ENCODE peak calls at places on chromosomes 16 and 17, in nine cellular contexts. I is mammary epithelial cell, A is HCEC 1CT, P is EL, K is SJSA1, E is RPMI8226, H is kidney, X is left kidney, D is T-helper 2 cell. S is an unnamed sample.
A peak's percentile ranks its signal among the peaks of the same experiment; 100 is the strongest.

GRCh38 chr17:66354981-66355380 is 52.6 kb downstream of the PRKCA start:
- DNase-seq in I (no peak), A (peak; percentile 72), P (peak; percentile 84), K (no peak), E (no peak), H (no peak), X (no peak), D (no peak), S (no peak)

GRCh38 chr17:42387221-42387657 is 1.0 kb downstream of the STAT3 start:
- DNase-seq in I (peak; percentile 66), A (peak; percentile 22), P (peak; percentile 55), K (no peak), E (peak; percentile 7), H (no peak), X (peak; percentile 58), D (no peak), S (no peak)

GRCh38 chr17:13157656-13158055 is 139.8 kb upstream of the ELAC2 start:
- DNase-seq in I (no peak), A (no peak), P (peak; percentile 4), K (no peak), E (no peak), H (no peak), X (no peak), D (no peak), S (no peak)

GRCh38 chr16:89615596-89616090 is 2.2 kb downstream of the DPEP1 start:
- DNase-seq in I (no peak), A (no peak), P (no peak), K (no peak), E (no peak), H (no peak), X (peak; percentile 65), D (no peak), S (peak; percentile 47)

GRCh38 chr17:64146418-64147109 is 16.6 kb upstream of the ERN1 start:
- DNase-seq in I (peak; percentile 80), A (peak; percentile 60), P (peak; percentile 60), K (peak; percentile 77), E (peak; percentile 58), H (peak; percentile 87), X (peak; percentile 86), D (peak; percentile 40), S (peak; percentile 65)

GRCh38 chr16:52597772-52598483 is 51.0 kb upstream of the TOX3 start:
- DNase-seq in I (no peak), A (no peak), P (no peak), K (no peak), E (no peak), H (no peak), X (peak; percentile 81), D (no peak), S (peak; percentile 56)

GRCh38 chr16:56683424-56684162 is 1.3 kb downstream of the MT1X start:
- DNase-seq in I (no peak), A (no peak), P (no peak), K (no peak), E (peak; percentile 62), H (no peak), X (no peak), D (no peak), S (no peak)

GRCh38 chr16:52256310-52257078 is 290.4 kb downstream of the TOX3 start:
- DNase-seq in I (no peak), A (no peak), P (no peak), K (no peak), E (no peak), H (no peak), X (peak; percentile 66), D (no peak), S (no peak)

GRCh38 chr17:75751676-75752404 is 13.2 kb downstream of the GALK1 start:
- DNase-seq in I (no peak), A (no peak), P (no peak), K (no peak), E (no peak), H (no peak), X (no peak), D (no peak), S (no peak)

GRCh38 chr16:86874141-86874540 is 295.8 kb downstream of the FOXL1 start:
- DNase-seq in I (peak; percentile 20), A (no peak), P (peak; percentile 36), K (no peak), E (peak; percentile 28), H (no peak), X (no peak), D (no peak), S (no peak)

GRCh38 chr16:46859719-46860152 is 24.4 kb upstream of the GPT2 start:
- DNase-seq in I (peak; percentile 95), A (peak; percentile 94), P (peak; percentile 91), K (peak; percentile 83), E (no peak), H (no peak), X (no peak), D (no peak), S (peak; percentile 56)

GRCh38 chr16:2422123-2422867 is 7.0 kb upstream of the CCNF start:
- DNase-seq in I (no peak), A (no peak), P (no peak), K (no peak), E (no peak), H (no peak), X (no peak), D (no peak), S (no peak)